ENCODE peak calls at places on chromosomes 3 and 15, in seven cellular contexts. C is H9, Q is left ventricle myocardium inferior, H is GM12865, X is HL-60, U is AG10803, M is upper lobe of right lung. S is an unnamed sample.
A peak's percentile ranks its signal among the peaks of the same experiment; 100 is the strongest.

GRCh38 chr3:28667646-28668376 is 319.2 kb upstream of the AZI2 start:
- DNase-seq in C (peak; percentile 80), Q (peak; percentile 39), H (peak; percentile 83), X (peak; percentile 49), U (peak; percentile 58), M (no peak), S (peak; percentile 78)

GRCh38 chr15:44647036-44647435 is 16.4 kb downstream of the SPG11 start:
- DNase-seq in C (no peak), Q (no peak), H (no peak), X (no peak), U (no peak), M (no peak), S (no peak)

GRCh38 chr15:67571643-67572415 is 29.3 kb downstream of the MAP2K5 start:
- DNase-seq in C (no peak), Q (no peak), H (no peak), X (no peak), U (no peak), M (no peak), S (no peak)

GRCh38 chr3:74561881-74562280 is 52.6 kb downstream of the CNTN3 start:
- DNase-seq in C (no peak), Q (no peak), H (no peak), X (no peak), U (peak; percentile 84), M (no peak), S (peak; percentile 40)

GRCh38 chr15:80944818-80945217 is 44.8 kb downstream of the MESD start:
- DNase-seq in C (no peak), Q (no peak), H (no peak), X (no peak), U (no peak), M (no peak), S (no peak)

GRCh38 chr3:187737401-187738088 is 7.7 kb downstream of the BCL6 start:
- DNase-seq in C (peak; percentile 56), Q (peak; percentile 79), H (no peak), X (peak; percentile 37), U (peak; percentile 66), M (peak; percentile 93), S (peak; percentile 84)

GRCh38 chr3:187954486-187955075 is 199.4 kb upstream of the LPP start:
- DNase-seq in C (no peak), Q (no peak), H (no peak), X (peak; percentile 19), U (peak; percentile 74), M (no peak), S (peak; percentile 87)

GRCh38 chr3:87077354-87077753 is 86.4 kb upstream of the VGLL3 start:
- DNase-seq in C (no peak), Q (no peak), H (no peak), X (no peak), U (no peak), M (no peak), S (no peak)

GRCh38 chr3:27568393-27568792 is 84.2 kb upstream of the SLC4A7 start:
- DNase-seq in C (no peak), Q (peak; percentile 60), H (no peak), X (no peak), U (peak; percentile 85), M (peak; percentile 70), S (peak; percentile 34)

GRCh38 chr3:187318819-187319616 is 27.5 kb upstream of the MASP1 start:
- DNase-seq in C (peak; percentile 55), Q (no peak), H (peak; percentile 66), X (peak; percentile 27), U (peak; percentile 92), M (no peak), S (peak; percentile 89)

GRCh38 chr3:48222616-48223513 is at the start of gene CAMP:
- DNase-seq in C (no peak), Q (peak; percentile 72), H (peak; percentile 81), X (peak; percentile 98), U (peak; percentile 38), M (peak; percentile 93), S (peak; percentile 66)

GRCh38 chr15:33200903-33201302 is 6.4 kb upstream of the FMN1 start:
- DNase-seq in C (no peak), Q (no peak), H (no peak), X (no peak), U (no peak), M (no peak), S (no peak)

GRCh38 chr3:115281697-115282685 is 134.9 kb upstream of the ZBTB20 start:
- DNase-seq in C (no peak), Q (no peak), H (no peak), X (no peak), U (peak; percentile 73), M (no peak), S (peak; percentile 17)

GRCh38 chr15:92681141-92681622 is 25.6 kb upstream of the FAM174B start:
- DNase-seq in C (no peak), Q (no peak), H (no peak), X (no peak), U (peak; percentile 98), M (no peak), S (peak; percentile 94)

GRCh38 chr15:92682772-92683510 is 27.4 kb upstream of the FAM174B start:
- DNase-seq in C (no peak), Q (peak; percentile 34), H (no peak), X (no peak), U (peak; percentile 79), M (no peak), S (peak; percentile 65)

GRCh38 chr15:92677998-92678397 is 22.4 kb upstream of the FAM174B start:
- DNase-seq in C (no peak), Q (no peak), H (no peak), X (no peak), U (no peak), M (no peak), S (peak; percentile 82)

GRCh38 chr15:92687183-92687582 is 31.6 kb upstream of the FAM174B start:
- DNase-seq in C (no peak), Q (no peak), H (no peak), X (no peak), U (no peak), M (no peak), S (no peak)

GRCh38 chr15:92683511-92683834 is 27.9 kb upstream of the FAM174B start:
- DNase-seq in C (peak; percentile 88), Q (peak; percentile 32), H (peak; percentile 87), X (no peak), U (peak; percentile 22), M (no peak), S (peak; percentile 53)
- TF ChIP-seq CTCF in C (peak; percentile 95), Q (peak; percentile 80), H (peak; percentile 86), X (no peak), U (peak; percentile 32), M (peak; percentile 42), S (peak; percentile 70)

GRCh38 chr3:158845748-158846350 is 44.0 kb downstream of the MFSD1 start:
- DNase-seq in C (no peak), Q (no peak), H (peak; percentile 70), X (peak; percentile 34), U (peak; percentile 18), M (no peak), S (peak; percentile 48)
- TF ChIP-seq CTCF in C (peak; percentile 84), Q (peak; percentile 72), H (peak; percentile 51), X (no peak), U (peak; percentile 73), M (peak; percentile 64), S (peak; percentile 78)

GRCh38 chr15:58357529-58358476 is 74.0 kb upstream of the LIPC start:
- DNase-seq in C (peak; percentile 37), Q (no peak), H (peak; percentile 11), X (no peak), U (no peak), M (no peak), S (peak; percentile 20)

GRCh38 chr15:58360421-58361090 is 71.2 kb upstream of the LIPC start:
- DNase-seq in C (no peak), Q (no peak), H (no peak), X (no peak), U (peak; percentile 6), M (no peak), S (no peak)

GRCh38 chr15:58352026-58352929 is 79.5 kb upstream of the LIPC start:
- DNase-seq in C (no peak), Q (no peak), H (no peak), X (no peak), U (no peak), M (no peak), S (no peak)

GRCh38 chr15:58355965-58356358 is 75.8 kb upstream of the LIPC start:
- DNase-seq in C (no peak), Q (no peak), H (no peak), X (no peak), U (no peak), M (no peak), S (no peak)

DNA sequence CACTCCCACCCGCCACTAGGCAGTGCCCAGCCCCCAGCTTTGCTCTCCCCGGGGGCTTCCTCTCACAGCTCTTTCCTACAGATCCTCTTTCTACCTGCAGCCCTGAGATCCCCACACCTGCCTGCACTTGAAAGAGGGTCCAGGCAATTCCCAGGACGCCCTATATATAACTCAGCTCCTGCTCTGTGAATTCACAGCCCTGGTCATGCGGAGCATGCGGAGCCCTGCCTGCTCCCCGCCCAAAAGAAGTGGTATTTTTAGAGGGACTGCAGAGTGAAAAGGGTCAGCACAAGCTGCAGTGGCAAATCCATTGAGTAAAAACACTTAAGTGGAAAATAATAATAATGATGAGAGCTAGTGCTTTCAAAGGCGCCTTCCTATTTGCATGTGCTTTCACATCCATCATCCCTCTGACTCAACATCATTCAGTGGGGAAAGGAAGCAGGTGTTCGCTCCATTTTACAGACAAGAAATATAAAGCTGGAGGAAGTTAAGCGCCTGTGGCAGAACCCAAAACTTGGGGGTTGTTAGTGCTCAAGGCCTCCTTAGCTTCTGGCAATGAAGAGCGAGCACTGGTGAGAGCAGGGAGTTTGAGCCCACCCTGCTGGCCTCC is 76.3 kb upstream of the LIPC start:
- DNase-seq in C (no peak), Q (no peak), H (peak; percentile 44), X (no peak), U (no peak), M (no peak), S (no peak)
- TF ChIP-seq CTCF in C (no peak), Q (no peak), H (no peak), X (no peak), U (no peak), M (no peak), S (no peak)

GRCh38 chr3:124097362-124098120 is 105.6 kb upstream of the ROPN1 start:
- DNase-seq in C (no peak), Q (no peak), H (no peak), X (no peak), U (no peak), M (no peak), S (no peak)

GRCh38 chr3:124088801-124089200 is 96.9 kb upstream of the ROPN1 start:
- DNase-seq in C (no peak), Q (no peak), H (no peak), X (no peak), U (no peak), M (no peak), S (no peak)

GRCh38 chr3:124094496-124094895 is 102.6 kb upstream of the ROPN1 start:
- DNase-seq in C (no peak), Q (no peak), H (no peak), X (no peak), U (no peak), M (no peak), S (no peak)

DNA sequence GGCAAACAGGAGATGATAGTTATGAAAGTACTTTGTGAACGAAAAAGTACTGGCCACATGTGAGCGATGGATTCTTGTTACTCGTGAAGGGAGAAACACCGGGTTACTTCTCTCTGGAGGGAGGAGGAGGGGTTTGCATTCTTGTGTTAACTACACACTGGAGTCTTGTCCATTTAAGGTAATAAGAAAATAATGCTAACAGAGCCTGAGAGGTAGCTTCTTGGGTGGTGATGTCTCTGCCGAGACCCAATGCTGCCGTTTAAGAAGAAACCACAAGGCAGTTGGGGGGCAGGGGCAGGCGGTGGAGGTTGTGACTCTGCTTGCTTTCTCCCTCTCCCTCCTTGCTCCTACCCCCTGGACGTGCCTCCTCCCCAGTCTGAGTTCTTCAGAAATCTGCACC is 100.9 kb upstream of the ROPN1 start:
- DNase-seq in C (no peak), Q (no peak), H (no peak), X (no peak), U (no peak), M (no peak), S (peak; percentile 13)
- TF ChIP-seq CTCF in C (no peak), Q (no peak), H (no peak), X (no peak), U (no peak), M (no peak), S (no peak)

S was measured in choroid plexus epithelial cell.